ENCODE peak calls at places on chromosome 17, in four cellular contexts. R is hepatic stellate cell, K is NCI-H1105 treated with DMSO at 0.1 percent for 48 hours, Q is choroid plexus epithelial cell. E is an unnamed sample.

GRCh38 chr17:60610481-60610880 is 10.5 kb downstream of the PPM1D start:
- DNase-seq in Q (peak; percentile 67), R (no peak), K (peak; percentile 22), E (no peak)

GRCh38 chr17:42241871-42242270 is 34.3 kb downstream of the STAT5B start:
- DNase-seq in Q (no peak), R (no peak), K (no peak), E (no peak)

GRCh38 chr17:76924345-76925332 is 56.4 kb downstream of the MGAT5B start:
- DNase-seq in R (no peak), K (no peak), Q (no peak), E (no peak)

GRCh38 chr17:3556239-3556904 is 1.2 kb downstream of the TRPV3 start:
- DNase-seq in Q (no peak), R (no peak), K (no peak), E (no peak)

GRCh38 chr17:21005367-21005766 is 37.4 kb downstream of the USP22 start:
- DNase-seq in K (no peak), Q (no peak), R (no peak), E (no peak)

GRCh38 chr17:62725791-62726249 is 82.3 kb downstream of the MARCHF10 start:
- DNase-seq in Q (peak; percentile 71), R (no peak), K (no peak), E (no peak)

GRCh38 chr17:43873815-43874214 is 26.8 kb downstream of the CD300LG start:
- DNase-seq in K (no peak), R (no peak), Q (no peak), E (no peak)

GRCh38 chr17:55351027-55351625 is 70.5 kb downstream of the MMD start:
- DNase-seq in Q (no peak), K (no peak), R (no peak), E (no peak)

GRCh38 chr17:67431210-67432015 is 54.3 kb downstream of the PITPNC1 start:
- DNase-seq in K (no peak), Q (peak; percentile 81), R (peak; percentile 65), E (no peak)

GRCh38 chr17:32757963-32758362 is 119.0 kb downstream of the MYO1D start:
- DNase-seq in K (no peak), R (no peak), Q (peak; percentile 28), E (no peak)

GRCh38 chr17:1264196-1264595 is 6.0 kb upstream of the BHLHA9 start:
- DNase-seq in K (no peak), R (no peak), Q (no peak), E (no peak)

GRCh38 chr17:79797492-79798295 is 817 bp upstream of the CBX8 start:
- DNase-seq in R (no peak), Q (no peak), K (peak; percentile 58), E (no peak)

GRCh38 chr17:81022371-81022729 is 12.6 kb upstream of the BAIAP2 start:
- DNase-seq in Q (no peak), K (no peak), R (no peak), E (no peak)

GRCh38 chr17:77237232-77238008 is 96.7 kb downstream of the SEC14L1 start:
- DNase-seq in R (no peak), Q (no peak), K (no peak), E (no peak)

GRCh38 chr17:202501-202951 is 21.1 kb upstream of the DOC2B start:
- DNase-seq in R (no peak), Q (no peak), K (no peak), E (no peak)

GRCh38 chr17:80175411-80175810 is 5.6 kb downstream of the CARD14 start:
- DNase-seq in Q (no peak), K (no peak), R (no peak), E (no peak)

GRCh38 chr17:45234641-45235040 is 13.0 kb downstream of the FMNL1 start:
- DNase-seq in Q (no peak), K (peak; percentile 60), R (no peak), E (no peak)

GRCh38 chr17:32976131-32976530 is 15.5 kb upstream of the SPACA3 start:
- DNase-seq in R (no peak), Q (no peak), K (peak; percentile 26), E (peak; percentile 20)

GRCh38 chr17:47603830-47604229 is 45.9 kb upstream of the KPNB1 start:
- DNase-seq in Q (peak; percentile 26), R (no peak), K (peak; percentile 40), E (no peak)

GRCh38 chr17:48954300-48954755 is 9.7 kb upstream of the SNF8 start:
- DNase-seq in Q (peak; percentile 86), K (no peak), R (no peak), E (no peak)

GRCh38 chr17:43341705-43342600 is 56.8 kb upstream of the ARL4D start:
- DNase-seq in K (no peak), Q (peak; percentile 56), R (no peak), E (peak; percentile 35)

GRCh38 chr17:29237476-29238132 is 9.1 kb upstream of the CRYBA1 start:
- DNase-seq in K (no peak), Q (peak; percentile 76), R (peak; percentile 36), E (no peak)

GRCh38 chr17:30347488-30347887 is 13.6 kb upstream of the TMIGD1 start:
- DNase-seq in R (no peak), K (no peak), Q (no peak), E (no peak)

GRCh38 chr17:63773272-63774140 is at the start of gene CCDC47:
- DNase-seq in K (peak; percentile 96), R (peak; percentile 99), Q (peak; percentile 99), E (peak; percentile 87)

GRCh38 chr17:8913879-8914278 is 46.4 kb upstream of the PIK3R6 start:
- DNase-seq in R (no peak), K (no peak), Q (no peak), E (no peak)

GRCh38 chr17:1398028-1398427 is 2.0 kb downstream of the YWHAE start:
- DNase-seq in R (no peak), Q (peak; percentile 31), K (no peak), E (no peak)

GRCh38 chr17:17682737-17683675 is 1.7 kb downstream of the RAI1 start:
- DNase-seq in Q (peak; percentile 91), R (peak; percentile 78), K (peak; percentile 64), E (no peak)

GRCh38 chr17:21295036-21295952 is 10.8 kb downstream of the MAP2K3 start:
- DNase-seq in R (no peak), K (no peak), Q (no peak), E (no peak)

GRCh38 chr17:36532435-36532975 is 2.2 kb downstream of the MYO19 start:
- DNase-seq in R (no peak), Q (no peak), K (no peak), E (no peak)

GRCh38 chr17:40538019-40538935 is 27.0 kb downstream of the CCR7 start:
- DNase-seq in K (no peak), R (no peak), Q (no peak), E (no peak)

GRCh38 chr17:4480929-4481898 is 17.5 kb upstream of the SPNS2 start:
- DNase-seq in R (no peak), Q (no peak), K (no peak), E (no peak)

GRCh38 chr17:43864161-43864706 is 17.3 kb downstream of the CD300LG start:
- DNase-seq in R (no peak), K (no peak), Q (no peak), E (no peak)

GRCh38 chr17:82022981-82023446 is at the start of gene LRRC45:
- DNase-seq in R (peak; percentile 100), Q (peak; percentile 100), K (peak; percentile 98), E (peak; percentile 91)

GRCh38 chr17:73290399-73291259 is 21.2 kb downstream of the CDC42EP4 start:
- DNase-seq in Q (no peak), K (no peak), R (no peak), E (no peak)

E was measured in DMS79.